ENCODE peak calls at places on chromosome 19, in ten cellular contexts. L, Y, W, R, H, A, T, I, U and M are unnamed samples.

GRCh38 chr19:31083122-31083521 is 266.1 kb downstream of the TSHZ3 start:
- ATAC-seq in L (no peak), Y (no peak), W (no peak), R (no peak), H (no peak), A (no peak), T (no peak), I (peak; percentile 73), U (no peak), M (no peak)

GRCh38 chr19:14536926-14537692 is 7.7 kb downstream of the TECR start:
- ATAC-seq in L (peak; percentile 44), Y (peak; percentile 66), W (peak; percentile 59), R (peak; percentile 85), H (peak; percentile 34), A (peak; percentile 60), T (peak; percentile 91), I (peak; percentile 71), U (peak; percentile 61), M (no peak)

GRCh38 chr19:41872384-41872774 is 4.7 kb upstream of the CD79A start:
- ATAC-seq in L (no peak), Y (no peak), W (no peak), R (no peak), H (peak; percentile 8), A (no peak), T (no peak), I (no peak), U (no peak), M (no peak)

GRCh38 chr19:10624585-10624984 is 768 bp upstream of the SLC44A2 start:
- ATAC-seq in L (peak; percentile 98), Y (peak; percentile 88), W (peak; percentile 90), R (no peak), H (no peak), A (peak; percentile 90), T (peak; percentile 5), I (no peak), U (peak; percentile 94), M (no peak)

GRCh38 chr19:2547033-2547680 is 71.2 kb downstream of the GADD45B start:
- ATAC-seq in L (no peak), Y (no peak), W (no peak), R (no peak), H (no peak), A (no peak), T (no peak), I (no peak), U (no peak), M (no peak)

GRCh38 chr19:12789098-12789903 is 2.0 kb upstream of the JUNB start:
- ATAC-seq in L (no peak), Y (no peak), W (no peak), R (no peak), H (no peak), A (no peak), T (peak; percentile 0), I (no peak), U (no peak), M (no peak)

GRCh38 chr19:10095622-10095947 is 6.9 kb downstream of the ANGPTL6 start:
- ATAC-seq in L (no peak), Y (no peak), W (no peak), R (no peak), H (no peak), A (no peak), T (no peak), I (no peak), U (no peak), M (no peak)

GRCh38 chr19:54062643-54063042 is 1.1 kb downstream of the VSTM1 start:
- ATAC-seq in L (no peak), Y (no peak), W (no peak), R (no peak), H (no peak), A (no peak), T (peak; percentile 36), I (no peak), U (no peak), M (no peak)

GRCh38 chr19:1106841-1107654 is 3.3 kb downstream of the GPX4 start:
- ATAC-seq in L (no peak), Y (no peak), W (no peak), R (no peak), H (no peak), A (no peak), T (no peak), I (no peak), U (no peak), M (no peak)

GRCh38 chr19:2922987-2923386 is 21.8 kb downstream of the ZNF77 start:
- ATAC-seq in L (no peak), Y (no peak), W (no peak), R (no peak), H (no peak), A (no peak), T (peak; percentile 95), I (no peak), U (no peak), M (no peak)

GRCh38 chr19:12881172-12881808 is at the start of gene DNASE2:
- ATAC-seq in L (peak; percentile 73), Y (peak; percentile 83), W (peak; percentile 67), R (peak; percentile 97), H (peak; percentile 93), A (peak; percentile 79), T (peak; percentile 84), I (peak; percentile 97), U (peak; percentile 74), M (peak; percentile 93)

GRCh38 chr19:46373573-46374359 is 26.9 kb downstream of the PPP5C start:
- ATAC-seq in L (no peak), Y (no peak), W (peak; percentile 43), R (peak; percentile 68), H (peak; percentile 90), A (no peak), T (peak; percentile 89), I (peak; percentile 80), U (no peak), M (no peak)

GRCh38 chr19:48760514-48761221 is 5.3 kb downstream of the FGF21 start:
- ATAC-seq in L (no peak), Y (peak; percentile 55), W (no peak), R (no peak), H (no peak), A (peak; percentile 36), T (no peak), I (no peak), U (no peak), M (peak; percentile 20)

GRCh38 chr19:19101540-19101939 is 36.7 kb downstream of the TMEM161A start:
- ATAC-seq in L (no peak), Y (no peak), W (no peak), R (no peak), H (no peak), A (no peak), T (no peak), I (no peak), U (no peak), M (no peak)

GRCh38 chr19:49017041-49017665 is at the start of gene LHB:
- ATAC-seq in L (no peak), Y (no peak), W (no peak), R (no peak), H (no peak), A (no peak), T (no peak), I (no peak), U (no peak), M (no peak)

GRCh38 chr19:30130356-30131122 is 188.5 kb downstream of the URI1 start:
- ATAC-seq in L (no peak), Y (no peak), W (no peak), R (no peak), H (no peak), A (no peak), T (no peak), I (no peak), U (no peak), M (no peak)

GRCh38 chr19:39146686-39147450 is 21.3 kb downstream of the PAK4 start:
- ATAC-seq in L (no peak), Y (no peak), W (no peak), R (no peak), H (no peak), A (no peak), T (no peak), I (no peak), U (no peak), M (no peak)

GRCh38 chr19:32294871-32295438 is 50.5 kb upstream of the ZNF507 start:
- ATAC-seq in L (no peak), Y (no peak), W (no peak), R (no peak), H (no peak), A (no peak), T (no peak), I (no peak), U (no peak), M (no peak)

GRCh38 chr19:49954092-49954825 is 6.7 kb downstream of the SIGLEC11 start:
- ATAC-seq in L (no peak), Y (no peak), W (no peak), R (no peak), H (no peak), A (no peak), T (peak; percentile 5), I (peak; percentile 69), U (no peak), M (no peak)

GRCh38 chr19:8908066-8908465 is 75.9 kb downstream of the MBD3L1 start:
- ATAC-seq in L (no peak), Y (no peak), W (no peak), R (no peak), H (no peak), A (no peak), T (no peak), I (no peak), U (no peak), M (no peak)